ENCODE peak calls at places on chromosomes 4 and X, in seven cellular contexts. M is foreskin keratinocyte, Q is ELR, I is G401, K is nephron progenitor cell, S is AG10803, F is K562. X is an unnamed sample.

GRCh38 chr4:126627255-126627654 is 1005.5 kb upstream of the INTU start:
- DNase-seq in M (peak), Q (peak), I (no peak), K (no peak), S (no peak), F (peak), X (peak)

GRCh38 chr4:38804654-38805295 is at the start of gene TLR1:
- DNase-seq in M (peak), Q (peak), I (peak), K (no peak), S (peak), F (peak), X (peak)

GRCh38 chrX:36983831-36984230 is 24.3 kb upstream of the FAM47C start:
- DNase-seq in M (no peak), Q (no peak), I (no peak), K (no peak), S (no peak), F (no peak), X (no peak)

GRCh38 chr4:176492648-176493302 is 173.0 kb downstream of the SPCS3 start:
- DNase-seq in M (peak), Q (peak), I (no peak), K (no peak), S (no peak), F (no peak), X (peak)

GRCh38 chr4:75512336-75513211 is 1.6 kb downstream of the RCHY1 start:
- DNase-seq in M (peak), Q (peak), I (peak), K (no peak), S (peak), F (peak), X (peak)

GRCh38 chrX:148269513-148269912 is 230.9 kb upstream of the AFF2 start:
- DNase-seq in M (no peak), Q (no peak), I (no peak), K (no peak), S (no peak), F (no peak), X (no peak)

GRCh38 chr4:8725845-8726244 is 133.3 kb downstream of the CPZ start:
- DNase-seq in M (no peak), Q (no peak), I (no peak), K (no peak), S (no peak), F (no peak), X (no peak)

GRCh38 chrX:41665676-41666075 is 23.1 kb upstream of the GPR34 start:
- DNase-seq in M (no peak), Q (no peak), I (no peak), K (no peak), S (no peak), F (no peak), X (no peak)

GRCh38 chr4:85165808-85166207 is 199.3 kb upstream of the WDFY3 start:
- DNase-seq in M (no peak), Q (no peak), I (no peak), K (no peak), S (no peak), F (no peak), X (no peak)

GRCh38 chr4:171101845-171102244 is 711.4 kb upstream of the GALNTL6 start:
- DNase-seq in M (no peak), Q (no peak), I (no peak), K (no peak), S (no peak), F (no peak), X (no peak)

GRCh38 chr4:122329876-122330595 is 48.8 kb upstream of the ADAD1 start:
- DNase-seq in M (peak), Q (peak), I (no peak), K (no peak), S (peak), F (no peak), X (peak)

GRCh38 chr4:153465583-153465921 is 608 bp upstream of the TMEM131L start:
- DNase-seq in M (no peak), Q (peak), I (peak), K (peak), S (peak), F (peak), X (peak)

GRCh38 chr4:103268746-103269145 is 70.6 kb upstream of the CENPE start:
- DNase-seq in M (no peak), Q (peak), I (no peak), K (no peak), S (no peak), F (no peak), X (no peak)

GRCh38 chr4:5710962-5711478 is at the start of gene EVC:
- DNase-seq in M (peak), Q (peak), I (peak), K (peak), S (peak), F (peak), X (peak)

GRCh38 chr4:168309781-168310180 is 8.8 kb downstream of the DDX60 start:
- DNase-seq in M (no peak), Q (no peak), I (no peak), K (no peak), S (no peak), F (no peak), X (peak)

GRCh38 chr4:16537926-16538325 is 311.7 kb upstream of the TAPT1 start:
- DNase-seq in M (no peak), Q (no peak), I (no peak), K (no peak), S (no peak), F (no peak), X (no peak)

GRCh38 chr4:151434183-151434860 is 25.3 kb downstream of the FHIP1A start:
- DNase-seq in M (peak), Q (peak), I (no peak), K (no peak), S (peak), F (no peak), X (peak)